ENCODE peak calls at places on chromosomes 16 and 17, in eight cellular contexts. One of them, this sample, is unnamed.

GRCh38 chr16:51150159-51150893 is 744 bp downstream of the SALL1 start:
- DNase-seq in hypothalamus: no peak
- DNase-seq in kidney glomerular epithelial cell: no peak
- DNase-seq in ureter: no peak
- DNase-seq in GM12892: no peak
- DNase-seq in SHP77: no peak
- DNase-seq in HuH-7.5: no peak
- DNase-seq in CD4-positive, CD25-positive, alpha-beta regulatory T cell: no peak
- DNase-seq in this sample: no peak

GRCh38 chr16:68771922-68772681 is 35.0 kb downstream of the CDH1 start:
- DNase-seq in ureter: no peak
- DNase-seq in GM12892: no peak
- DNase-seq in hypothalamus: no peak
- DNase-seq in kidney glomerular epithelial cell: no peak
- DNase-seq in CD4-positive, CD25-positive, alpha-beta regulatory T cell: no peak
- DNase-seq in SHP77: no peak
- DNase-seq in HuH-7.5: no peak
- DNase-seq in this sample: no peak

GRCh38 chr17:27878776-27879562 is 14.2 kb downstream of the LYRM9 start:
- DNase-seq in ureter: no peak
- DNase-seq in SHP77: peak; percentile 52
- DNase-seq in CD4-positive, CD25-positive, alpha-beta regulatory T cell: no peak
- DNase-seq in GM12892: no peak
- DNase-seq in HuH-7.5: no peak
- DNase-seq in kidney glomerular epithelial cell: no peak
- DNase-seq in hypothalamus: no peak
- DNase-seq in this sample: no peak

GRCh38 chr16:70428178-70428998 is 10.5 kb downstream of the ST3GAL2 start:
- DNase-seq in CD4-positive, CD25-positive, alpha-beta regulatory T cell: no peak
- DNase-seq in GM12892: no peak
- DNase-seq in SHP77: peak; percentile 90
- DNase-seq in ureter: peak; percentile 93
- DNase-seq in kidney glomerular epithelial cell: peak; percentile 91
- DNase-seq in HuH-7.5: peak; percentile 92
- DNase-seq in hypothalamus: peak; percentile 41
- DNase-seq in this sample: peak; percentile 75

GRCh38 chr17:44502598-44503079 is 567 bp downstream of the GPATCH8 start:
- DNase-seq in GM12892: no peak
- DNase-seq in HuH-7.5: peak; percentile 23
- DNase-seq in ureter: no peak
- DNase-seq in kidney glomerular epithelial cell: no peak
- DNase-seq in SHP77: no peak
- DNase-seq in CD4-positive, CD25-positive, alpha-beta regulatory T cell: no peak
- DNase-seq in hypothalamus: peak; percentile 22
- DNase-seq in this sample: no peak

GRCh38 chr17:45160505-45161287 is 979 bp upstream of the HEXIM2 start:
- DNase-seq in hypothalamus: peak; percentile 40
- DNase-seq in kidney glomerular epithelial cell: no peak
- DNase-seq in CD4-positive, CD25-positive, alpha-beta regulatory T cell: peak; percentile 42
- DNase-seq in ureter: peak; percentile 73
- DNase-seq in GM12892: no peak
- DNase-seq in SHP77: peak; percentile 49
- DNase-seq in HuH-7.5: no peak
- DNase-seq in this sample: peak; percentile 41

GRCh38 chr16:48347980-48348379 is 37.2 kb downstream of the SIAH1 start:
- DNase-seq in HuH-7.5: no peak
- DNase-seq in kidney glomerular epithelial cell: no peak
- DNase-seq in hypothalamus: no peak
- DNase-seq in SHP77: no peak
- DNase-seq in GM12892: no peak
- DNase-seq in ureter: no peak
- DNase-seq in CD4-positive, CD25-positive, alpha-beta regulatory T cell: no peak
- DNase-seq in this sample: no peak

GRCh38 chr16:2963074-2963610 is 933 bp upstream of the KREMEN2 start:
- DNase-seq in ureter: no peak
- DNase-seq in GM12892: no peak
- DNase-seq in SHP77: no peak
- DNase-seq in hypothalamus: no peak
- DNase-seq in HuH-7.5: no peak
- DNase-seq in CD4-positive, CD25-positive, alpha-beta regulatory T cell: peak; percentile 40
- DNase-seq in kidney glomerular epithelial cell: no peak
- DNase-seq in this sample: no peak

GRCh38 chr17:41785876-41786226 is 660 bp downstream of the JUP start:
- DNase-seq in GM12892: no peak
- DNase-seq in ureter: peak; percentile 89
- DNase-seq in CD4-positive, CD25-positive, alpha-beta regulatory T cell: no peak
- DNase-seq in hypothalamus: no peak
- DNase-seq in HuH-7.5: no peak
- DNase-seq in SHP77: no peak
- DNase-seq in kidney glomerular epithelial cell: peak; percentile 8
- DNase-seq in this sample: no peak

GRCh38 chr17:17080781-17081180 is 38.5 kb downstream of the MPRIP start:
- DNase-seq in HuH-7.5: no peak
- DNase-seq in hypothalamus: no peak
- DNase-seq in GM12892: no peak
- DNase-seq in ureter: no peak
- DNase-seq in SHP77: no peak
- DNase-seq in kidney glomerular epithelial cell: no peak
- DNase-seq in CD4-positive, CD25-positive, alpha-beta regulatory T cell: no peak
- DNase-seq in this sample: no peak

GRCh38 chr17:55264273-55264639 is 504 bp upstream of the HLF start:
- DNase-seq in SHP77: no peak
- DNase-seq in hypothalamus: no peak
- DNase-seq in CD4-positive, CD25-positive, alpha-beta regulatory T cell: no peak
- DNase-seq in GM12892: no peak
- DNase-seq in ureter: no peak
- DNase-seq in kidney glomerular epithelial cell: no peak
- DNase-seq in HuH-7.5: no peak
- DNase-seq in this sample: no peak

GRCh38 chr16:73399997-73400396 is 352.1 kb upstream of the ZFHX3 start:
- DNase-seq in CD4-positive, CD25-positive, alpha-beta regulatory T cell: no peak
- DNase-seq in GM12892: no peak
- DNase-seq in kidney glomerular epithelial cell: no peak
- DNase-seq in hypothalamus: no peak
- DNase-seq in SHP77: no peak
- DNase-seq in ureter: no peak
- DNase-seq in HuH-7.5: no peak
- DNase-seq in this sample: no peak